ENCODE peak calls at places on chromosomes 16 and 17, in five cellular contexts. G, W, L, M and N are unnamed samples.

GRCh38 chr17:62681061-62681938 is 53.8 kb downstream of the MRC2 start:
- DNase-seq in G (no peak), W (no peak), L (no peak), M (no peak), N (no peak)

GRCh38 chr16:8675183-8676159 is 1.1 kb downstream of the ABAT start:
- DNase-seq in G (no peak), L (peak), M (peak), W (peak), N (no peak)

GRCh38 chr17:35892091-35892637 is 12.0 kb upstream of the CCL5 start:
- DNase-seq in L (peak), M (peak), W (no peak), G (peak), N (no peak)

GRCh38 chr17:3026125-3026855 is 37.1 kb downstream of the OR1D5 start:
- DNase-seq in L (no peak), W (no peak), G (no peak), M (no peak), N (no peak)

GRCh38 chr16:67207116-67207856 is 8.4 kb downstream of the ELMO3 start:
- DNase-seq in M (no peak), L (no peak), G (no peak), W (no peak), N (no peak)

GRCh38 chr17:1399679-1400512 is at the start of gene YWHAE:
- DNase-seq in M (peak), W (peak), L (peak), G (peak), N (peak)

GRCh38 chr17:75872434-75873351 is 5.7 kb downstream of the TRIM47 start:
- DNase-seq in L (no peak), W (peak), G (no peak), M (peak), N (no peak)

GRCh38 chr17:42775534-42776098 is 2.4 kb downstream of the VPS25 start:
- DNase-seq in G (no peak), M (no peak), L (no peak), W (no peak), N (no peak)

GRCh38 chr16:15484662-15485061 is 50.3 kb downstream of the BMERB1 start:
- DNase-seq in L (no peak), G (no peak), M (no peak), W (no peak), N (no peak)

GRCh38 chr17:66906321-66907278 is 57.9 kb upstream of the CACNG4 start:
- DNase-seq in W (peak), L (peak), M (peak), G (peak), N (peak)

GRCh38 chr17:6286239-6286638 is 148.7 kb downstream of the AIPL1 start:
- DNase-seq in M (no peak), W (no peak), L (no peak), G (no peak), N (no peak)

GRCh38 chr17:75778861-75779249 is 5.8 kb upstream of the UNK start:
- DNase-seq in G (peak), L (peak), M (no peak), W (no peak), N (no peak)

GRCh38 chr17:17402558-17402957 is 74.2 kb upstream of the MED9 start:
- DNase-seq in M (no peak), G (no peak), W (no peak), L (no peak), N (no peak)

GRCh38 chr16:84732674-84733352 is 33.0 kb downstream of the USP10 start:
- DNase-seq in W (no peak), L (no peak), M (no peak), G (no peak), N (no peak)